ENCODE peak calls at places on chromosomes 3 and 15, in nine cellular contexts. Y is stimulated activated naive CD4-positive, alpha-beta T cell; M is NCI-H748 treated with DMSO at 0.1 percent for 48 hours; L is coronary artery; A is activated T-cell treated with anti-CD3 and anti-CD28 coated beads, Interleukin-2, amount 50 U/mL, for 1 hour; E is GM04504; V is activated CD4-positive, alpha-beta T cell treated with anti-CD3 and anti-CD28 coated beads, Interleukin-2, amount 50 U/mL, for 1 hour; I is activated naive CD4-positive, alpha-beta T cell treated with Interleukin-2 at 50 U/mL for 16 hours; P is Calu3. F is an unnamed sample.

GRCh38 chr3:58798312-58798711 is 131.7 kb upstream of the FAM3D start:
- DNase-seq in Y (no peak), M (no peak), L (no peak), A (no peak), E (no peak), V (no peak), I (no peak), P (no peak), F (no peak)

GRCh38 chr15:29920515-29920914 is 98.2 kb upstream of the TJP1 start:
- DNase-seq in Y (no peak), M (no peak), L (no peak), A (no peak), E (no peak), V (no peak), I (no peak), P (peak; percentile 48), F (no peak)

GRCh38 chr3:53134631-53135232 is 4.5 kb upstream of the RFT1 start:
- DNase-seq in Y (peak; percentile 37), M (peak; percentile 13), L (no peak), A (peak; percentile 62), E (peak; percentile 32), V (peak; percentile 54), I (peak; percentile 67), P (peak; percentile 85), F (peak; percentile 80)

GRCh38 chr15:65952425-65953053 is 83.2 kb downstream of the RAB11A start:
- DNase-seq in Y (no peak), M (no peak), L (no peak), A (no peak), E (peak; percentile 20), V (no peak), I (no peak), P (peak; percentile 58), F (no peak)

GRCh38 chr15:77542491-77543001 is 90.2 kb downstream of the LINGO1 start:
- DNase-seq in Y (no peak), M (no peak), L (no peak), A (no peak), E (no peak), V (no peak), I (no peak), P (peak; percentile 22), F (no peak)

GRCh38 chr15:65924004-65924403 is 54.7 kb downstream of the RAB11A start:
- DNase-seq in Y (no peak), M (no peak), L (no peak), A (no peak), E (no peak), V (no peak), I (no peak), P (no peak), F (no peak)

GRCh38 chr15:101252836-101253235 is 988 bp upstream of the CHSY1 start:
- DNase-seq in Y (no peak), M (no peak), L (no peak), A (no peak), E (no peak), V (no peak), I (no peak), P (no peak), F (no peak)

GRCh38 chr3:126031981-126032471 is 51.9 kb downstream of the SLC41A3 start:
- DNase-seq in Y (no peak), M (no peak), L (peak; percentile 26), A (no peak), E (no peak), V (no peak), I (no peak), P (no peak), F (no peak)

GRCh38 chr3:70526966-70527515 is 214.6 kb upstream of the MDFIC2 start:
- DNase-seq in Y (no peak), M (no peak), L (no peak), A (no peak), E (no peak), V (no peak), I (no peak), P (no peak), F (no peak)

GRCh38 chr3:57158813-57159678 is 6.1 kb downstream of the IL17RD start:
- DNase-seq in Y (no peak), M (no peak), L (no peak), A (no peak), E (no peak), V (no peak), I (no peak), P (no peak), F (peak; percentile 52)

GRCh38 chr3:114496874-114497273 is 203.0 kb downstream of the TIGIT start:
- DNase-seq in Y (no peak), M (no peak), L (no peak), A (no peak), E (peak; percentile 54), V (no peak), I (no peak), P (no peak), F (no peak)

GRCh38 chr15:33789141-33789540 is 179.2 kb upstream of the CHRM5 start:
- DNase-seq in Y (no peak), M (no peak), L (no peak), A (no peak), E (peak; percentile 26), V (no peak), I (no peak), P (no peak), F (no peak)

GRCh38 chr3:120093119-120093922 is 926 bp downstream of the GSK3B start:
- DNase-seq in Y (no peak), M (peak; percentile 4), L (no peak), A (peak; percentile 31), E (peak; percentile 60), V (peak; percentile 8), I (peak; percentile 18), P (peak; percentile 16), F (peak; percentile 15)

GRCh38 chr3:194884649-194885315 is 199.1 kb downstream of the FAM43A start:
- DNase-seq in Y (no peak), M (no peak), L (no peak), A (no peak), E (no peak), V (no peak), I (no peak), P (no peak), F (no peak)

GRCh38 chr15:96309143-96309542 is 21.4 kb upstream of the NR2F2 start:
- DNase-seq in Y (no peak), M (no peak), L (no peak), A (no peak), E (no peak), V (no peak), I (no peak), P (no peak), F (no peak)

GRCh38 chr3:116707531-116707930 is 2.0 kb upstream of the TUSC7 start:
- DNase-seq in Y (no peak), M (no peak), L (no peak), A (no peak), E (no peak), V (no peak), I (no peak), P (no peak), F (no peak)

GRCh38 chr15:61811952-61812351 is 248.3 kb downstream of the VPS13C start:
- DNase-seq in Y (no peak), M (no peak), L (no peak), A (no peak), E (no peak), V (no peak), I (no peak), P (no peak), F (no peak)

GRCh38 chr3:174116421-174116820 is 718.9 kb downstream of the NLGN1 start:
- DNase-seq in Y (no peak), M (no peak), L (no peak), A (no peak), E (no peak), V (no peak), I (no peak), P (no peak), F (no peak)

GRCh38 chr3:187017511-187018230 is 87.3 kb downstream of the ST6GAL1 start:
- DNase-seq in Y (no peak), M (no peak), L (no peak), A (no peak), E (no peak), V (no peak), I (no peak), P (no peak), F (peak; percentile 52)

GRCh38 chr3:81643721-81644120 is 117.7 kb downstream of the GBE1 start:
- DNase-seq in Y (no peak), M (peak; percentile 4), L (no peak), A (no peak), E (peak; percentile 4), V (no peak), I (no peak), P (peak; percentile 6), F (no peak)

GRCh38 chr3:53160660-53161344 is at the start of gene PRKCD:
- DNase-seq in Y (peak; percentile 81), M (peak; percentile 23), L (peak; percentile 94), A (peak; percentile 82), E (peak; percentile 81), V (peak; percentile 78), I (peak; percentile 77), P (peak; percentile 82), F (peak; percentile 92)

GRCh38 chr3:152609891-152610290 is 225.0 kb upstream of the P2RY1 start:
- DNase-seq in Y (no peak), M (no peak), L (no peak), A (no peak), E (no peak), V (no peak), I (no peak), P (no peak), F (no peak)

GRCh38 chr3:12175844-12176453 is 17.2 kb upstream of the TIMP4 start:
- DNase-seq in Y (no peak), M (peak; percentile 7), L (no peak), A (peak; percentile 20), E (no peak), V (peak; percentile 6), I (peak; percentile 17), P (peak; percentile 77), F (no peak)

GRCh38 chr15:75732809-75733451 is 20.3 kb upstream of the CSPG4 start:
- DNase-seq in Y (peak; percentile 4), M (peak; percentile 13), L (no peak), A (peak; percentile 53), E (no peak), V (peak; percentile 35), I (peak; percentile 59), P (peak; percentile 87), F (peak; percentile 61)

GRCh38 chr15:88894348-88894818 is 961 bp downstream of the HAPLN3 start:
- DNase-seq in Y (peak; percentile 79), M (peak; percentile 30), L (no peak), A (peak; percentile 92), E (no peak), V (peak; percentile 91), I (peak; percentile 87), P (peak; percentile 94), F (peak; percentile 83)

GRCh38 chr15:70605606-70606410 is 157.6 kb downstream of the UACA start:
- DNase-seq in Y (no peak), M (no peak), L (no peak), A (no peak), E (peak; percentile 46), V (no peak), I (no peak), P (no peak), F (no peak)

GRCh38 chr15:42591238-42591936 is 16.0 kb downstream of the STARD9 start:
- DNase-seq in Y (no peak), M (no peak), L (no peak), A (no peak), E (peak; percentile 38), V (no peak), I (no peak), P (no peak), F (no peak)

GRCh38 chr3:14152233-14152962 is 26.0 kb downstream of the XPC start:
- DNase-seq in Y (no peak), M (no peak), L (no peak), A (no peak), E (no peak), V (no peak), I (no peak), P (peak; percentile 25), F (no peak)

GRCh38 chr15:27091270-27091940 is 120.4 kb downstream of the GABRG3 start:
- DNase-seq in Y (no peak), M (no peak), L (no peak), A (no peak), E (no peak), V (no peak), I (no peak), P (no peak), F (no peak)

GRCh38 chr3:58497074-58497473 is 5.2 kb downstream of the KCTD6 start:
- DNase-seq in Y (no peak), M (no peak), L (no peak), A (no peak), E (no peak), V (no peak), I (no peak), P (no peak), F (no peak)

GRCh38 chr3:71464613-71465012 is 118.9 kb downstream of the FOXP1 start:
- DNase-seq in Y (no peak), M (no peak), L (no peak), A (no peak), E (no peak), V (no peak), I (no peak), P (no peak), F (no peak)